ENCODE peak calls at places on chromosomes 5 and 9, in seven cellular contexts. W is mesendoderm, U is cardiac muscle cell, I is GM23248, D is lower lobe of right lung, G is spleen, T is hepatocyte. C is an unnamed sample.

GRCh38 chr9:96641514-96641913 is 13.6 kb downstream of the PRXL2C start:
- DNase-seq in W (no peak), U (no peak), I (no peak), D (no peak), G (no peak), T (no peak), C (no peak)

GRCh38 chr5:67244345-67244793 is 47.8 kb upstream of the CD180 start:
- DNase-seq in W (no peak), U (peak; percentile 55), I (no peak), D (no peak), G (no peak), T (peak; percentile 42), C (no peak)

GRCh38 chr5:42591026-42591425 is 165.6 kb upstream of the CCDC152 start:
- DNase-seq in W (no peak), U (peak; percentile 71), I (no peak), D (no peak), G (no peak), T (peak; percentile 57), C (no peak)

GRCh38 chr5:65867509-65868195 is 58.7 kb upstream of the ERBIN start:
- DNase-seq in W (peak; percentile 51), U (no peak), I (no peak), D (no peak), G (no peak), T (no peak), C (peak; percentile 7)

GRCh38 chr5:135235002-135235401 is 164.0 kb downstream of the MACROH2A1 start:
- DNase-seq in W (no peak), U (peak; percentile 54), I (no peak), D (no peak), G (peak; percentile 19), T (no peak), C (no peak)

GRCh38 chr9:76691761-76692313 is 72.4 kb upstream of the PCA3 start:
- DNase-seq in W (peak; percentile 52), U (peak; percentile 38), I (no peak), D (no peak), G (no peak), T (peak; percentile 34), C (no peak)

GRCh38 chr5:108381034-108381954 is 604 bp downstream of the FBXL17 start:
- DNase-seq in W (peak; percentile 78), U (peak; percentile 80), I (peak; percentile 88), D (peak; percentile 90), G (peak; percentile 98), T (peak; percentile 86), C (peak; percentile 67)

GRCh38 chr9:36118706-36119105 is 17.8 kb upstream of the GLIPR2 start:
- DNase-seq in W (peak; percentile 39), U (no peak), I (peak; percentile 28), D (peak; percentile 72), G (no peak), T (no peak), C (no peak)

GRCh38 chr5:74500037-74500917 is 140.3 kb downstream of the ENC1 start:
- DNase-seq in W (peak; percentile 42), U (no peak), I (no peak), D (no peak), G (no peak), T (peak; percentile 14), C (no peak)

GRCh38 chr9:107733530-107733907 is 243.9 kb upstream of the KLF4 start:
- DNase-seq in W (no peak), U (peak; percentile 55), I (peak; percentile 65), D (no peak), G (no peak), T (no peak), C (no peak)

GRCh38 chr5:116930628-116931027 is 356.0 kb upstream of the SEMA6A start:
- DNase-seq in W (no peak), U (no peak), I (no peak), D (no peak), G (no peak), T (no peak), C (no peak)

GRCh38 chr9:15277400-15278137 is 29.4 kb downstream of the TTC39B start:
- DNase-seq in W (peak; percentile 61), U (peak; percentile 50), I (peak; percentile 55), D (no peak), G (no peak), T (no peak), C (peak; percentile 43)

GRCh38 chr9:80968611-80969010 is 720.7 kb downstream of the TLE1 start:
- DNase-seq in W (no peak), U (peak; percentile 65), I (peak; percentile 4), D (no peak), G (no peak), T (no peak), C (no peak)

GRCh38 chr5:160772854-160773253 is 79.2 kb downstream of the ATP10B start:
- DNase-seq in W (no peak), U (no peak), I (no peak), D (no peak), G (no peak), T (no peak), C (no peak)

GRCh38 chr9:82776508-82776907 is 286.4 kb downstream of the RASEF start:
- DNase-seq in W (no peak), U (no peak), I (no peak), D (no peak), G (no peak), T (no peak), C (no peak)

GRCh38 chr9:38641985-38642864 is 21.8 kb upstream of the ANKRD18A start:
- DNase-seq in W (peak; percentile 63), U (peak; percentile 73), I (peak; percentile 24), D (no peak), G (no peak), T (peak; percentile 36), C (no peak)

GRCh38 chr5:35859101-35859661 is 2.5 kb downstream of the IL7R start:
- DNase-seq in W (no peak), U (peak; percentile 25), I (peak; percentile 38), D (no peak), G (no peak), T (no peak), C (peak; percentile 13)

GRCh38 chr9:83514767-83515166 is 23.4 kb downstream of the FRMD3 start:
- DNase-seq in W (no peak), U (no peak), I (no peak), D (no peak), G (no peak), T (no peak), C (no peak)

GRCh38 chr9:128136816-128137793 is 9.6 kb upstream of the PTGES2 start:
- DNase-seq in W (no peak), U (peak; percentile 23), I (peak; percentile 53), D (peak; percentile 18), G (peak; percentile 54), T (no peak), C (no peak)

GRCh38 chr9:108800632-108801099 is 55.1 kb downstream of the ACTL7B start:
- DNase-seq in W (no peak), U (no peak), I (no peak), D (no peak), G (no peak), T (no peak), C (no peak)

GRCh38 chr9:124399999-124400940 is 15.0 kb downstream of the PSMB7 start:
- DNase-seq in W (no peak), U (no peak), I (peak; percentile 24), D (no peak), G (no peak), T (no peak), C (no peak)

GRCh38 chr5:173453167-173453566 is 125.0 kb upstream of the STC2 start:
- DNase-seq in W (no peak), U (no peak), I (peak; percentile 44), D (no peak), G (no peak), T (no peak), C (no peak)

GRCh38 chr5:138944527-138945322 is 69.6 kb upstream of the LRRTM2 start:
- DNase-seq in W (no peak), U (peak; percentile 17), I (no peak), D (no peak), G (peak; percentile 58), T (no peak), C (no peak)

GRCh38 chr5:73214921-73215490 is 42.0 kb downstream of the TMEM174 start:
- DNase-seq in W (no peak), U (no peak), I (no peak), D (no peak), G (no peak), T (no peak), C (no peak)

GRCh38 chr5:73213566-73213998 is 40.6 kb downstream of the TMEM174 start:
- DNase-seq in W (no peak), U (peak; percentile 77), I (peak; percentile 69), D (no peak), G (no peak), T (no peak), C (no peak)

GRCh38 chr5:73218552-73219171 is 45.7 kb downstream of the TMEM174 start:
- DNase-seq in W (peak; percentile 57), U (peak; percentile 56), I (peak; percentile 82), D (no peak), G (no peak), T (peak; percentile 42), C (no peak)

GRCh38 chr5:73215891-73216610 is 43.1 kb downstream of the TMEM174 start:
- DNase-seq in W (peak; percentile 91), U (peak; percentile 75), I (peak; percentile 92), D (peak; percentile 80), G (peak; percentile 89), T (peak; percentile 91), C (peak; percentile 60)

DNA sequence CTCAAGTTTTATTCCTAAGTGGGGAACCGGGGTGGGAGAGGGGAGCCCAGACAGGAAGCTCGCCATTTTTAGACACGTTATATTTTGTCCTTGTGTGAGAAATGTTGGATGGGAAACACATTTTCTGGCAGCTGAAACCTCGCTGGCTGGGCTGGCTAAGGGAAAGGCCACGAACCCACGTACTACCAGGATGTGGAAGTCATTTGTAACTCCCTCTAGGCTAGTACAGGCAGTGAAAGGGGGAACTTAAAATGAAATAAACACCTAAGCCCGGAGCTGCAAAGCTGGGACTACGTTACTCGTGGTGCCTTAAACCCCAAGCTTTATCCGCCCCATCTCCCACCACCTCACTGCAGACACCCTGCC is 42.5 kb downstream of the TMEM174 start:
- DNase-seq in W (no peak), U (no peak), I (no peak), D (no peak), G (no peak), T (no peak), C (no peak)
- H3K27ac ChIP-seq in W (no peak overlapping the region), U (no peak overlapping the region), I (peak overlapping the region; percentile 49), D (no peak overlapping the region), G (no peak overlapping the region), T (no peak overlapping the region), C (no peak overlapping the region)

GRCh38 chr5:34630596-34630995 is 25.5 kb upstream of the RAI14 start:
- DNase-seq in W (no peak), U (no peak), I (no peak), D (no peak), G (no peak), T (no peak), C (no peak)
- H3K4me3 ChIP-seq in W (no peak overlapping the region), U (no peak overlapping the region), I (no peak overlapping the region), D (no peak overlapping the region), G (no peak overlapping the region), T (no peak overlapping the region), C (no peak overlapping the region)

DNA sequence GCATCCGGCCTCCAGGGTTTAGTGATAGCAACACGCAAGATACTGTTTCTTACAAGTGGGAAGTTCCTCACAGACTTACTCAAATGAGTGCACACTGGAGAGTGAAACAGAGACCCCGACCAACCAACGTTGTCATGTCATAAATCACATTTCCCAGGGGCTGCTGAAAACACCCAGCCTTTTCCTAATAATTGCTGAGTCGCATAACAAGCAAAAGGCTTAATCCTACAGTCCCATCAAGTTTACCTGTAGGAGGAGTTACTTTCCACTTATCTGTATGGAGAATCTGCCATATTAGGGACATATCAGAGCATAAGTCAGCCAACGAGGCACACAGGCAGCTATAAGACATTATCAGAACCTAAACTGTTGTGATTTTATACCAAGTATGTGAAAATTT is 156.4 kb upstream of the LHFPL2 start:
- DNase-seq in W (no peak), U (no peak), I (no peak), D (no peak), G (no peak), T (no peak), C (no peak)
- H3K4me1 ChIP-seq in W (no peaks in the 10 kb centered on the region), U (peaks cover 19% of the 10 kb centered on the region), I (peaks cover 30% of the 10 kb centered on the region), D (no peaks in the 10 kb centered on the region), G (no peaks in the 10 kb centered on the region), T (no peaks in the 10 kb centered on the region), C (no peaks in the 10 kb centered on the region)

GRCh38 chr5:154784856-154785255 is 29.7 kb downstream of the LARP1 start:
- DNase-seq in W (no peak), U (no peak), I (no peak), D (no peak), G (no peak), T (no peak), C (no peak)
- H3K27ac ChIP-seq in W (no peak overlapping the region), U (no peak overlapping the region), I (no peak overlapping the region), D (no peak overlapping the region), G (no peak overlapping the region), T (peak overlapping the region; percentile 56), C (no peak overlapping the region)

C was measured in CD4-positive, CD25-positive, alpha-beta regulatory T cell.